ENCODE peak calls at places on chromosomes 3 and 15, in four cellular contexts. J is fibroblast of pulmonary artery; C is mesendoderm; W is CD4-positive, CD25-positive, alpha-beta regulatory T cell. O is an unnamed sample.

GRCh38 chr15:101361418-101361817 is 66.4 kb upstream of the SNRPA1 start:
- DNase-seq in J (no peak), C (no peak), W (no peak), O (no peak)

GRCh38 chr15:77869021-77869895 is 208.3 kb downstream of the TBC1D2B start:
- DNase-seq in J (peak), C (peak), W (no peak), O (peak)

GRCh38 chr15:90063733-90064247 is 38.5 kb downstream of the IDH2 start:
- DNase-seq in J (no peak), C (peak), W (no peak), O (peak)

GRCh38 chr3:192515661-192516040 is 211.7 kb downstream of the FGF12 start:
- DNase-seq in J (no peak), C (peak), W (no peak), O (no peak)

GRCh38 chr3:15428539-15428938 is 1.1 kb downstream of the EAF1 start:
- DNase-seq in J (peak), C (peak), W (peak), O (peak)

GRCh38 chr3:197748597-197749314 is 927 bp upstream of the FYTTD1 start:
- DNase-seq in J (no peak), C (no peak), W (no peak), O (peak)

GRCh38 chr3:13598926-13599886 is 50.3 kb downstream of the FBLN2 start:
- DNase-seq in J (peak), C (peak), W (no peak), O (no peak)

GRCh38 chr15:69074843-69075224 is 60.3 kb downstream of the NOX5 start:
- DNase-seq in J (no peak), C (peak), W (no peak), O (peak)

GRCh38 chr3:88057650-88058321 is 1.0 kb downstream of the CGGBP1 start:
- DNase-seq in J (peak), C (peak), W (peak), O (no peak)

GRCh38 chr3:57169872-57170623 is 4.9 kb upstream of the IL17RD start:
- DNase-seq in J (peak), C (peak), W (peak), O (peak)

GRCh38 chr3:188956839-188957489 is 214.8 kb upstream of the TPRG1 start:
- DNase-seq in J (peak), C (peak), W (peak), O (peak)

GRCh38 chr15:63185206-63185605 is 4.2 kb upstream of the RAB8B start:
- DNase-seq in J (no peak), C (no peak), W (no peak), O (no peak)

GRCh38 chr3:70703305-70704102 is 391.1 kb upstream of the MDFIC2 start:
- DNase-seq in J (no peak), C (no peak), W (no peak), O (peak)

GRCh38 chr15:69193948-69194827 is 33.8 kb downstream of the GLCE start:
- DNase-seq in J (peak), C (peak), W (no peak), O (no peak)

GRCh38 chr15:82832601-82833209 is 23.3 kb downstream of the WHAMM start:
- DNase-seq in J (peak), C (no peak), W (peak), O (no peak)

GRCh38 chr3:187920871-187921270 is 175.6 kb upstream of the BCL6 start:
- DNase-seq in J (peak), C (no peak), W (no peak), O (peak)

GRCh38 chr3:55267206-55267930 is 219.7 kb downstream of the WNT5A start:
- DNase-seq in J (no peak), C (no peak), W (no peak), O (no peak)

O was measured in left kidney.